ENCODE peak calls at places on chromosomes 7 and 10, in six cellular contexts. D is hepatocyte, Y is H1, Z is OCI-LY7, W is IMR-90, V is H9. G is an unnamed sample.
A peak's percentile ranks its signal among the peaks of the same experiment; 100 is the strongest.

GRCh38 chr7:2237109-2237602 is 4.4 kb upstream of the MAD1L1 start:
- DNase-seq in Y (no peak), V (no peak), W (no peak), D (no peak), Z (peak; percentile 89), G (no peak)

GRCh38 chr10:125156739-125157472 is 3.5 kb downstream of the CTBP2 start:
- DNase-seq in D (no peak), Z (no peak), W (no peak), Y (no peak), V (no peak), G (no peak)

GRCh38 chr10:44959243-44960097 is at the start of gene RASSF4:
- DNase-seq in Z (peak; percentile 92), V (peak; percentile 93), D (peak; percentile 95), W (peak; percentile 74), Y (no peak), G (peak; percentile 94)

GRCh38 chr10:116826803-116827202 is 22.5 kb upstream of the ENO4 start:
- DNase-seq in D (no peak), Z (no peak), Y (no peak), V (no peak), W (peak; percentile 48), G (no peak)

GRCh38 chr10:92699193-92699517 is 9.4 kb downstream of the HHEX start:
- DNase-seq in W (no peak), V (no peak), Y (no peak), Z (no peak), D (no peak), G (no peak)

GRCh38 chr10:77977016-77977415 is 50.5 kb upstream of the DLG5 start:
- DNase-seq in V (no peak), Y (no peak), Z (no peak), W (no peak), D (no peak), G (peak; percentile 47)

GRCh38 chr7:102450242-102450641 is 14.4 kb downstream of the ALKBH4 start:
- DNase-seq in Y (no peak), D (no peak), Z (peak; percentile 74), V (no peak), W (no peak), G (no peak)

GRCh38 chr7:13262929-13263530 is 575.6 kb downstream of the ARL4A start:
- DNase-seq in Z (peak; percentile 26), Y (no peak), W (peak; percentile 52), D (peak; percentile 57), V (no peak), G (peak; percentile 28)

GRCh38 chr10:78953124-78954008 is 115.4 kb upstream of the ZMIZ1 start:
- DNase-seq in D (no peak), V (no peak), Y (no peak), Z (no peak), W (no peak), G (no peak)

GRCh38 chr7:154431045-154431444 is 378.8 kb downstream of the DPP6 start:
- DNase-seq in Z (no peak), D (no peak), W (no peak), V (peak; percentile 43), Y (no peak), G (peak; percentile 26)

DNA sequence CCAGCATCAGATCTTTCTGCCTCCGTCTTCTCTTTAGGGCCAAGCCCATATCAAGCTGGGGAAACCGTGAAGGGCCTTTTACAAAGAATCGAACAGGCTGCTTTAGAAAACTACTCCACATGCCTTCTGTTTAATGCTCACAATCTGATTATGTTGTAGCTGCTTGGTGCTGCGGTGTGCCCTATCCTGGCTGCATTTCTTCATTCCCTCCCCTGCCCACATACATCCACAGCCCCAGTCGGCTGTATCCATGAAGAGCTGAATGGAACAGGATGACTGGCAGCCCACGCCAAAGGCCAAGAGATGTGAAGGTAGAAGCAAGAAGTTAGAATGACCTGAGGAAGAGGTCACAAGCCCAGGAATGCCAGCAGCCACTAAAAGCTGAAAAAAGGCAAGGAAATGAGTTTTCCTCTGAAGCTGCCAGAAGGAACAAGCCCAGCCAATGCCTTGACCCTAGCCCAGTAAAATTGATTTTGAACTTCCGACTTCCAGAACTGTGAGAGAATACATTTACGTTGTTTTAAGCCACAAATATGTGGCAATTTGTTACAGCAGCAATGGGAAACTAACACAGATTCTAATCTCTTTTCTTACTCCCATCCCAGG is 22.2 kb downstream of the TAS2R41 start:
- DNase-seq in Y (no peak), D (no peak), Z (no peak), V (no peak), W (no peak), G (no peak)
- H3K4me2 ChIP-seq in Y (no peak overlapping the region), D (no peak overlapping the region), Z (no peak overlapping the region), V (no peak overlapping the region), W (no peak overlapping the region), G (no peak overlapping the region)

GRCh38 chr7:128455556-128456254 is at the start of gene HILPDA:
- DNase-seq in D (peak; percentile 95), Y (no peak), Z (peak; percentile 95), W (peak; percentile 95), V (peak; percentile 86), G (peak; percentile 87)
- H3K4me2 ChIP-seq in D (peak within 1 kb of the TSS; percentile 94), Y (peak within 1 kb of the TSS; percentile 73), Z (peak within 1 kb of the TSS; percentile 79), W (peak within 1 kb of the TSS; percentile 88), V (peak within 1 kb of the TSS; percentile 78), G (peak within 1 kb of the TSS; percentile 97)

DNA sequence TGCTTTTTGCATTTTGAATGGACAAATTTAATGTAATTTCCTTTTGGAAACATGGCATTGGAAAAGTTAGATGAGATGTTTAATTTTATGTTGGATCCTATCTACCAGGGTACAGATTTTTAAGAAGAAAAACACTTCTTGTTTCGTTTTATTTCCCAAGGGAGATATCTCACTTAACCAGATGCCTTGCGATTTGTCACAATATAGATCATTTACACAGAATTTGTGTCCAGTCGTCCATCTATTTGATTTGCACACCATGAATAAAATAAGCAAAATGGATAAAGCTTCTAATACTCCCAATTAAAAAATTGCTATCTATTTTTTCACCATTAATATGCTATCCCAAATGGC is 25.7 kb downstream of the HDAC9 start:
- DNase-seq in W (no peak), Z (peak; percentile 65), D (no peak), Y (no peak), V (no peak), G (no peak)
- H3K4me2 ChIP-seq in W (peak overlapping the region; percentile 100), Z (peak overlapping the region; percentile 95), D (no peak overlapping the region), Y (no peak overlapping the region), V (no peak overlapping the region), G (no peak overlapping the region)

GRCh38 chr10:22317121-22317370 is 858 bp downstream of the COMMD3 start:
- DNase-seq in D (no peak), W (no peak), V (no peak), Y (no peak), Z (no peak), G (no peak)
- H3K4me2 ChIP-seq in D (peak overlapping the region; percentile 82), W (peak overlapping the region; percentile 96), V (peak overlapping the region; percentile 53), Y (peak overlapping the region; percentile 95), Z (peak overlapping the region; percentile 98), G (peak overlapping the region; percentile 81)